ENCODE peak calls at places on chromosomes 4 and X, in six cellular contexts. B is BJ, Q is cardiac fibroblast, H is colonic mucosa, U is lower lobe of right lung, W is ovary. C is an unnamed sample.

GRCh38 chr4:177302371-177303100 is 7.1 kb upstream of the NEIL3 start:
- DNase-seq in B (no peak), Q (no peak), H (no peak), U (no peak), W (no peak), C (no peak)

GRCh38 chr4:182142146-182143085 is 100.8 kb upstream of the TENM3 start:
- DNase-seq in B (no peak), Q (peak; percentile 50), H (no peak), U (no peak), W (no peak), C (peak; percentile 44)

GRCh38 chr4:15144249-15144966 is 142.1 kb downstream of the CPEB2 start:
- DNase-seq in B (no peak), Q (no peak), H (no peak), U (no peak), W (no peak), C (no peak)

GRCh38 chr4:158805628-158806471 is 37.0 kb downstream of the FNIP2 start:
- DNase-seq in B (no peak), Q (no peak), H (no peak), U (no peak), W (no peak), C (peak; percentile 97)

GRCh38 chr4:16859031-16859430 is 39.4 kb downstream of the LDB2 start:
- DNase-seq in B (no peak), Q (no peak), H (no peak), U (no peak), W (no peak), C (no peak)

GRCh38 chrX:9997524-9997923 is 30.4 kb downstream of the CLDN34 start:
- DNase-seq in B (no peak), Q (no peak), H (no peak), U (no peak), W (no peak), C (no peak)

GRCh38 chr4:16875487-16875886 is 23.0 kb downstream of the LDB2 start:
- DNase-seq in B (peak; percentile 58), Q (peak; percentile 82), H (no peak), U (no peak), W (no peak), C (no peak)

GRCh38 chrX:103248553-103248952 is 6.4 kb downstream of the TCEAL8 start:
- DNase-seq in B (no peak), Q (peak; percentile 42), H (no peak), U (no peak), W (no peak), C (peak; percentile 37)

GRCh38 chr4:60201052-60201673 is 999.0 kb upstream of the ADGRL3 start:
- DNase-seq in B (peak; percentile 4), Q (peak; percentile 62), H (peak; percentile 44), U (peak; percentile 39), W (no peak), C (peak; percentile 64)

GRCh38 chr4:16418814-16419213 is 192.5 kb upstream of the TAPT1 start:
- DNase-seq in B (no peak), Q (peak; percentile 78), H (no peak), U (no peak), W (no peak), C (peak; percentile 80)

GRCh38 chr4:23135792-23136645 is 443.3 kb downstream of the GBA3 start:
- DNase-seq in B (no peak), Q (peak; percentile 59), H (peak; percentile 24), U (no peak), W (no peak), C (peak; percentile 63)

GRCh38 chr4:2811830-2812599 is 19.1 kb downstream of the SH3BP2 start:
- DNase-seq in B (no peak), Q (peak; percentile 81), H (peak; percentile 57), U (peak; percentile 91), W (no peak), C (no peak)

GRCh38 chr4:176781739-176782100 is 11.0 kb downstream of the VEGFC start:
- DNase-seq in B (no peak), Q (no peak), H (no peak), U (no peak), W (no peak), C (peak; percentile 41)

GRCh38 chr4:89838005-89838404 is 1.0 kb upstream of the SNCA start:
- DNase-seq in B (no peak), Q (no peak), H (no peak), U (no peak), W (no peak), C (peak; percentile 40)

GRCh38 chrX:149513713-149514427 is 8.8 kb upstream of the IDS start:
- DNase-seq in B (no peak), Q (peak; percentile 60), H (no peak), U (no peak), W (no peak), C (no peak)

GRCh38 chr4:111678466-111678865 is 466.8 kb upstream of the FAM241A start:
- DNase-seq in B (peak; percentile 96), Q (peak; percentile 59), H (no peak), U (no peak), W (no peak), C (peak; percentile 65)

GRCh38 chr4:15912961-15913630 is 25.4 kb downstream of the FGFBP1 start:
- DNase-seq in B (no peak), Q (peak; percentile 34), H (no peak), U (no peak), W (no peak), C (peak; percentile 56)

GRCh38 chr4:180190382-180190781 is 2052.8 kb upstream of the TENM3 start:
- DNase-seq in B (no peak), Q (no peak), H (no peak), U (no peak), W (no peak), C (no peak)

GRCh38 chr4:140195806-140196205 is 41.8 kb upstream of the MAML3 start:
- DNase-seq in B (no peak), Q (no peak), H (no peak), U (no peak), W (no peak), C (no peak)

GRCh38 chrX:1536712-1537030 is 314 bp downstream of the P2RY8 start:
- DNase-seq in B (no peak), Q (no peak), H (no peak), U (no peak), W (peak; percentile 28), C (no peak)

GRCh38 chrX:118116308-118117068 is at the start of gene KLHL13:
- DNase-seq in B (no peak), Q (peak; percentile 44), H (peak; percentile 25), U (peak; percentile 27), W (peak; percentile 62), C (peak; percentile 29)

GRCh38 chrX:40928076-40928475 is 157.2 kb upstream of the USP9X start:
- DNase-seq in B (no peak), Q (no peak), H (no peak), U (no peak), W (no peak), C (no peak)

GRCh38 chr4:74370912-74371311 is 6.0 kb downstream of the EREG start:
- DNase-seq in B (no peak), Q (peak; percentile 75), H (peak; percentile 59), U (no peak), W (no peak), C (peak; percentile 77)

DNA sequence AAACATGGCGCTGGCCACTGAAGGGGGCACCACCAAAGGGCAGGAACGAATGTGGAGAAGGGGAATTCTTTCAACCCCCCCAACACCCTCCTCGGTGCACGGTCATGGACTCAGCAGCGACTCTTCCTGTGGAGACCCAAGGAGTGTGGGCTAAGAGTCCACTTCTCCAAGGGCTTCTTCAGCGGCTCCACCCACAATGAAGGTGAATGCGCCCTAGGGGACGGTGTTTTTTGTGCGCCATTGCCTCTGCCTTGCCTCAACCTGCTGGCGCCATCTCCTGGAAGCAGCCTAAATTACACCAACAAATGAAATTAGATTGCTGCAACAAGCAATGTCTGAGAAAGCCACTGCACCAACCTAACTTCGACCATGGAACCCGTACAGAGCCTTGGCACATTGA is 169.2 kb upstream of the MAGEB18 start:
- DNase-seq in B (no peak), Q (peak; percentile 48), H (no peak), U (no peak), W (no peak), C (peak; percentile 52)
- TF ChIP-seq CTCF in B (no peak), Q (peak; percentile 39), H (no peak), U (no peak), W (no peak), C (peak; percentile 65)

DNA sequence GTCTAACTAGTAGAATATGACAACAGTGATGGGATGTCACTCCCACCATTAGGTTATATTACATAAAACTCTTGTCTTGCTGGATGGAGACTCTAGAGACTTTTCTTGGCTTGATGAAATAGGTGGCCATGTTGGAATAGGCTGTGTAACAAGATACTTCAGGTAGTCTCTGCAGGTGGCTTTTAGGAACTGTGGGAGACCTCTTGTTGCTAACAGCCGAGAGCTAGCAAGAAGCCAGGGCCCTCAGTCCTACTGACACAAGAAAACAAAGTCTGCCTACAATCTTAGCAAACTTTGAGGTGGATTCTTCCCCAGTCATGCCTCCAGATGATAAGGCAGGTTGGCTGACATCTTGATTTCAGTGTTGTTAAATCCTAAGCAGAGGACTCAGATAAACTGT is 72.5 kb downstream of the GNL3L start:
- DNase-seq in B (no peak), Q (no peak), H (no peak), U (no peak), W (no peak), C (no peak)
- H3K4me3 ChIP-seq in B (no peak overlapping the region), Q (no peak overlapping the region), H (no peak overlapping the region), U (no peak overlapping the region), W (no peak overlapping the region), C (no peak overlapping the region)

DNA sequence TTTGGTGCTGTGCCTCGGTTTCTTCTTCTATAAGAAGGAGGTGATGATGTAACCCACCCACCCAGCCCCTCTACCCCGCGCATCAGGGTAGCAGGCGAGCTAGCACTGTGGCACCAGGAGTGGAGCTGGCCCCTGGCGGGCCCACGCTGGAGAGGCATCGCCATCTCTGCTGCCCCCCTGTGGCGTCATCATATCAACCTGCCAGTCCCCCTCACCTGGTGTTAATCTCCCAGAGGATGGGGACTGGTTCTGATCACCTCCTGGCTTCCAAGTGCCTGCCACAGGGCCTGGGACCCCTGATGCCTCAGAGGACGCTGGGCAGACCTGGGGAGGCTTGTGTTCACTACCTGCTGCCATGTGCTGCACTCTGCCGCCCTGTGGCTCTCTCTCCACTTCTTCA is 6.3 kb upstream of the SORCS2 start:
- DNase-seq in B (no peak), Q (no peak), H (no peak), U (peak; percentile 41), W (no peak), C (no peak)
- TF ChIP-seq CTCF in B (peak; percentile 38), Q (peak; percentile 33), H (no peak), U (peak; percentile 10), W (no peak), C (no peak)

GRCh38 chr4:109205186-109205585 is 97.3 kb downstream of the COL25A1 start:
- DNase-seq in B (no peak), Q (no peak), H (no peak), U (no peak), W (no peak), C (no peak)

GRCh38 chr4:109209647-109210046 is 92.8 kb downstream of the COL25A1 start:
- DNase-seq in B (no peak), Q (no peak), H (no peak), U (no peak), W (no peak), C (no peak)

GRCh38 chr4:109207060-109207459 is 95.4 kb downstream of the COL25A1 start:
- DNase-seq in B (no peak), Q (peak; percentile 16), H (no peak), U (no peak), W (no peak), C (peak; percentile 13)

GRCh38 chr4:109211671-109212070 is 90.8 kb downstream of the COL25A1 start:
- DNase-seq in B (no peak), Q (peak; percentile 6), H (no peak), U (no peak), W (no peak), C (peak; percentile 2)

DNA sequence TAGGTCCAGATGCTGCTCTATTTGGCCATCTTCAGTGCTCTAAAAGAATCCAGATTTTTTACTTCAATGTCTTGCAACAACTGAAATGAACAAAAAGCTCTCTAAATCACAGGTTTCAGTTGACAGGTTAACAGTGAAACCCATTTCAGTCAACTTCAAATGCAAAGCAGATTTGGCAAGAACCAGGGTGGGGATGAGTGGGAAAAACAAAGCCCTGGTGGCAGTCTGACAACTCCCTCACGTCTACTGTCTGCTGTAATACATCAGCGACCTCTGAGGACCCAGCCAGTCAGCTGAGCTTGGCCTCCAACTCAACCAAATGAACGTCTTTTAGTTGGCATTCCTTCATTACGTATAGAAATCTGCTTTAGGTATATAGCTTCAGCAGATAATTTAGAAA is 95.8 kb downstream of the COL25A1 start:
- DNase-seq in B (no peak), Q (no peak), H (no peak), U (no peak), W (no peak), C (no peak)
- H3K4me3 ChIP-seq in B (no peak overlapping the region), Q (no peak overlapping the region), H (no peak overlapping the region), U (no peak overlapping the region), W (no peak overlapping the region), C (no peak overlapping the region)